ENCODE peak calls at places on chromosome 11, in nine cellular contexts. W is T-helper 9 cell; I is NCI-H1092; A is endothelial cell; R is lower lobe of right lung; S is C1 segment of cervical spinal cord; P is NCI-H82; N is NCI-H460; H is activated naive CD4-positive, alpha-beta T cell. F is an unnamed sample.

GRCh38 chr11:121212696-121213567 is 79.6 kb upstream of the SC5D start:
- DNase-seq in W (no peak), I (no peak), A (no peak), R (no peak), S (no peak), P (no peak), N (no peak), H (no peak), F (no peak)

GRCh38 chr11:15198284-15198683 is 83.6 kb downstream of the INSC start:
- DNase-seq in W (no peak), I (no peak), A (no peak), R (no peak), S (no peak), P (no peak), N (no peak), H (no peak), F (no peak)

GRCh38 chr11:115383431-115383830 is 120.8 kb downstream of the CADM1 start:
- DNase-seq in W (no peak), I (no peak), A (no peak), R (no peak), S (no peak), P (no peak), N (no peak), H (no peak), F (no peak)

GRCh38 chr11:64113462-64113780 is 52.5 kb downstream of the MACROD1 start:
- DNase-seq in W (no peak), I (no peak), A (no peak), R (no peak), S (no peak), P (no peak), N (no peak), H (no peak), F (no peak)

GRCh38 chr11:44564653-44565007 is 833 bp upstream of the CD82 start:
- DNase-seq in W (no peak), I (peak; percentile 76), A (no peak), R (peak; percentile 88), S (no peak), P (peak; percentile 49), N (peak; percentile 5), H (no peak), F (peak; percentile 92)

GRCh38 chr11:61111060-61111435 is 8.8 kb downstream of the CD5 start:
- DNase-seq in W (no peak), I (no peak), A (no peak), R (no peak), S (no peak), P (no peak), N (no peak), H (no peak), F (no peak)

GRCh38 chr11:118746988-118747585 is 43.9 kb downstream of the DDX6 start:
- DNase-seq in W (no peak), I (no peak), A (no peak), R (no peak), S (no peak), P (no peak), N (no peak), H (no peak), F (no peak)

GRCh38 chr11:85823816-85824215 is 12.9 kb upstream of the SYTL2 start:
- DNase-seq in W (peak; percentile 57), I (no peak), A (no peak), R (no peak), S (no peak), P (no peak), N (no peak), H (no peak), F (no peak)

GRCh38 chr11:18106688-18107087 is 806 bp upstream of the SAAL1 start:
- DNase-seq in W (no peak), I (no peak), A (no peak), R (no peak), S (no peak), P (no peak), N (no peak), H (no peak), F (no peak)

GRCh38 chr11:77207618-77208313 is 79.7 kb downstream of the MYO7A start:
- DNase-seq in W (no peak), I (no peak), A (no peak), R (no peak), S (no peak), P (no peak), N (no peak), H (no peak), F (no peak)

GRCh38 chr11:3609416-3610265 is 32.2 kb downstream of the ART5 start:
- DNase-seq in W (no peak), I (no peak), A (peak; percentile 50), R (no peak), S (no peak), P (peak; percentile 57), N (peak; percentile 37), H (no peak), F (peak; percentile 34)

GRCh38 chr11:86172894-86173293 is 71.7 kb upstream of the EED start:
- DNase-seq in W (no peak), I (no peak), A (no peak), R (no peak), S (no peak), P (peak; percentile 73), N (no peak), H (no peak), F (no peak)

GRCh38 chr11:97460091-97460490 is 1070.3 kb downstream of the JRKL start:
- DNase-seq in W (no peak), I (no peak), A (no peak), R (no peak), S (no peak), P (no peak), N (no peak), H (no peak), F (no peak)

F was measured in NCI-H69.